ENCODE peak calls at places on chromosomes 2 and 18, in six cellular contexts. G is ovary, J is kidney, E is AG10803, C is psoas muscle, K is uterus. L is an unnamed sample.

GRCh38 chr18:453399-453798 is 47.1 kb downstream of the COLEC12 start:
- DNase-seq in G (no peak), C (no peak), J (no peak), E (no peak), K (no peak), L (no peak)

GRCh38 chr2:146388757-146389156 is 1456.1 kb upstream of the ACVR2A start:
- DNase-seq in E (no peak), J (no peak), K (no peak), C (no peak), G (no peak), L (no peak)

GRCh38 chr2:641501-642430 is 35.4 kb downstream of the TMEM18 start:
- DNase-seq in E (no peak), G (no peak), C (no peak), K (no peak), J (no peak), L (no peak)

GRCh38 chr2:240299710-240300068 is 135.8 kb upstream of the GPC1 start:
- DNase-seq in K (no peak), J (no peak), E (no peak), G (no peak), C (no peak), L (peak; percentile 27)

GRCh38 chr2:239669181-239669898 is 268.5 kb upstream of the HDAC4 start:
- DNase-seq in G (no peak), K (no peak), C (no peak), E (no peak), J (no peak), L (no peak)

GRCh38 chr2:101550555-101550954 is 75.6 kb upstream of the RFX8 start:
- DNase-seq in J (no peak), E (no peak), K (no peak), C (no peak), G (no peak), L (no peak)

GRCh38 chr2:105749583-105750399 is 5.1 kb downstream of the NCK2 start:
- DNase-seq in C (peak; percentile 63), G (peak; percentile 22), J (no peak), K (no peak), E (no peak), L (peak; percentile 10)

GRCh38 chr2:71773218-71773617 is 319.9 kb downstream of the DYSF start:
- DNase-seq in C (no peak), J (no peak), K (no peak), E (no peak), G (no peak), L (no peak)

GRCh38 chr2:62738981-62739936 is 33.7 kb downstream of the EHBP1 start:
- DNase-seq in E (peak; percentile 63), J (no peak), K (no peak), G (no peak), C (no peak), L (no peak)

GRCh38 chr2:46814562-46814961 is 101.0 kb downstream of the MCFD2 start:
- DNase-seq in J (no peak), C (no peak), K (no peak), E (no peak), G (no peak), L (no peak)

GRCh38 chr2:231399853-231400667 is 4.5 kb downstream of the B3GNT7 start:
- DNase-seq in E (peak; percentile 17), J (no peak), K (peak; percentile 64), C (peak; percentile 70), G (peak; percentile 85), L (no peak)

GRCh38 chr2:239193426-239193825 is 207.4 kb downstream of the HDAC4 start:
- DNase-seq in C (no peak), G (no peak), K (peak; percentile 21), J (peak; percentile 54), E (no peak), L (peak; percentile 27)

GRCh38 chr18:49758263-49758610 is 55.1 kb downstream of the ACAA2 start:
- DNase-seq in K (no peak), C (no peak), E (no peak), G (no peak), J (no peak), L (no peak)

GRCh38 chr2:65347913-65348312 is 84.5 kb downstream of the SPRED2 start:
- DNase-seq in E (no peak), K (no peak), G (no peak), C (no peak), J (no peak), L (no peak)

GRCh38 chr18:25326231-25327042 is 25.5 kb downstream of the ZNF521 start:
- DNase-seq in J (no peak), C (no peak), E (peak; percentile 72), G (no peak), K (no peak), L (no peak)

GRCh38 chr2:70901235-70902066 is 34.2 kb upstream of the ATP6V1B1 start:
- DNase-seq in G (no peak), K (no peak), J (no peak), C (no peak), E (peak; percentile 45), L (no peak)

DNA sequence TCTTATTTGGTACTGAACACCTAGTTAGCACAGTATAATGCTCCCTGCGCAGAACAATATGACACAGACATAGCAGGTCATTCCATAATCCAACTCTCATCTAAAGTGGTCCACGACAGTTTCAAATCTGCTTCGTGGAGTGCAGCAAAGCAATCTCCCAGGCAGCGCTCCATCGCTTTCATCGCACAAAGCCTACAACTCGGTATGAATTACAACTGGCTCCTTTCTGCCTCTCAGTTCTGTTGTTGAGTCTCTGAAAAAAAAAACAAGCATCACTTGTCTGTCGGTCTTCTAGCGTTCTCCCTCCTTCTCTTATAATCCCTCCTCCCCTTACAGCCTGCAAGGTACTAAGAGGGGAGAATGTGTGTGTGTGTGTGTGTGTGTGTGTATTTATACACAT is 123.5 kb downstream of the FIGN start:
- DNase-seq in G (no peak), K (no peak), J (no peak), E (no peak), C (no peak), L (no peak)
- TF ChIP-seq CTCF in G (no peak), K (no peak), J (no peak), E (no peak), C (no peak), L (no peak)

GRCh38 chr2:179931502-179931901 is 70.1 kb upstream of the ZNF385B start:
- DNase-seq in J (no peak), K (no peak), E (no peak), C (no peak), G (no peak), L (no peak)
- TF ChIP-seq CTCF in J (no peak), K (no peak), E (no peak), C (no peak), G (no peak), L (no peak)

GRCh38 chr2:98102878-98103277 is 15.9 kb downstream of the VWA3B start:
- DNase-seq in J (no peak), E (no peak), G (no peak), C (no peak), K (no peak), L (no peak)

DNA sequence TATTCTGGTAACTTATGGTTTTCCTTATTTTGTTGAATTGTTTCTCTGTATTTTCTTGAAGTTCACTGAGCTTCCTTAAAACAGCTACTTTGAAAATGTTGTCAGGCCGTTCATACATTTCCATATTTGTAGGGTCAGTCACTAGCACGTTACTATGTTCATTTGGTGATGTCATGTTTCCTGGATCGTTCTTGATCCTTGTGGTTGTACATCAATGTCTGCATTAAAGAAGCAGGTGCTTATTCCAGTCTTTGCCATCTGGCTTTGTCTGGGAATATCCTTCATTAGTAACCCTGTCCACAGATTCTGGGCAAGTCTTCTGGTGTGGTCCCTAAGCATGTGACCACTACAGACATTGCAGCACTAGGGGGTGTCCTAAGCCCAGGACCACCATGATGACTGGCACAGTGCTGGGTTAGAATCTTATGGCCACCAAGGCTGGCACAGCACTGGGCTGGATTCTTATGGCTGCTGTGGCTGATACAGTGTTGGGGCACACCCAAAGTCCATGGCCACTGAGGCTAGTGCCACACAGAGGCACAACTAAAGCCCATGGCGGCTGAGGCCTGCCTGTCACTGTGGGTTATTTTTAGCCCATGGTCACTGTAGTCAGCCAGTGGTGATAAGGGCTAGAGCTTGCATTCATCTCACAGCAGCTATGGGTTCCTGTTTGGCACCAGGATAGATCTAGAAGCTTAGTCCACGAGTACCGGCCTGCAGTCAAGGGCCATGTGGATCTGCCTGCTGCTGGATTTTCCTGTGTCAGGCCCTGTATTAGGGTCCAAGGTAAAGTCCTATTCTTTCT is 13.2 kb downstream of the VWA3B start:
- DNase-seq in E (no peak), J (no peak), C (no peak), K (no peak), G (no peak), L (no peak)
- TF ChIP-seq CTCF in E (no peak), J (no peak), C (no peak), K (no peak), G (no peak), L (no peak)

DNA sequence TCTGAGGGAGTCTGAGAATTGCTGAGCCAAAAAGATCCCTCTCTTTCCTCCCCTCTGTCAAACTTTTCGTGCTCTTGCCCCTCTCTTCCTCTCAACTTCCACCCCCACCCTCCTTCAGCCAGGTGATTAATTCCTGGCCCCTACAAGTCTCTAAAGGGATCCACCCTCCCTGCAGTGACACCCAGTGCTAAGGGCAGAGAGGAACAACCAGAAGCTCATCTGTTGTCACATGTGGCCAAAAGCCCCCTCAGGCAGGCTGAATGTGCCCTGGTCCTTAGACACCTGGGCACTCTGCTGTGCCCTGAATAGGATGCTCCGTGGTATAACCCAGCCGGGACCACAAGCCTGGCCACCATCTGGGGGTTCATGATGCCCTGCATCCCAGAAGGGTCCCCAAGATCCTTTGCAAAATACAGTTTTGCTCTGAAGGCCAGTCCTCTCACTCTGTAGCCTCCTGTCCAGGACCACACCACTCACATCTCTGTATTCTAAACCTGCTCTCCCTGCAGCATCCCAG is 234.4 kb downstream of the BCL11A start:
- DNase-seq in K (no peak), G (no peak), J (no peak), C (no peak), E (no peak), L (no peak)
- TF ChIP-seq CTCF in K (no peak), G (no peak), J (no peak), C (no peak), E (no peak), L (no peak)

DNA sequence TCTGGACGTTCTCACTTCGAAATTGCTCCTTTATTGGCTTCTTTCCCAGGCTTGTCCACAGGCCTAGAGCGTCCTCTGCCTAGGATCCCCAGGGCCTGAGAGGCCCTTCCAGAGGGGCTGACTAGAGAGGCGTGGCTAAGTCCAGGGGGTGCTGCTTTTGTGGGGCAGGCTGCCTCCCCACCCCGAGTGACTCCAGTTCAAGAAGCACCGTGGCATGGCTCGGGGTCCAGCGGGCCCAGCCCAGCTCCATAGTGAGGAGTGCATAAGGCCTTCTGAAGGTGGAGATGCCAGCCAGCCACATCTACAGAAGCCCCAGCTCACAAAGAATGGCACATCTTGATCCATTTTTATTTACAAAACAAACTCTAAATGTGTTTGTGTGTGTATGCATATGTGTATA is 44.8 kb upstream of the POMC start:
- DNase-seq in J (peak; percentile 45), E (no peak), C (no peak), G (no peak), K (no peak), L (no peak)
- TF ChIP-seq CTCF in J (no peak), E (no peak), C (no peak), G (no peak), K (no peak), L (no peak)

DNA sequence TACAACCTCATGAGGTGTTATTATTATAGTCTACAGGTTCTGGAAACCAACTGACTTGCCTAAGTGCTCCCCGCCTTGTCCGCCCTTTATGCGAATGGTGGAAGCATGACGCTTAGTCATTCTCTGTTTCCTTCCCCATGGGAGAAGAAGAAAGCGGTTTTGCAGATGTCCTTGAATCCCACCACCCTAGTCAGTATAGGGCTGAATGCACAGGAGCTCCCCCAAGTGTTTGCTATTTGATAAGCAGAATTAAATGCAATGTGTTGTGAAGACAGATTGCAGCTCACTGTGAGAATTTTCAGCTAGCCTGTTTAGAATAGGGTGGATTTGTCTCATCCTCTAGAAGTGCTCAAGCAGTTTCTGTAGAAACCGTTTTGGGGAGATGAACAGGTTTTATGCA is 652.0 kb downstream of the DCC start:
- DNase-seq in G (no peak), E (no peak), J (no peak), C (no peak), K (no peak), L (no peak)
- TF ChIP-seq CTCF in G (no peak), E (no peak), J (no peak), C (no peak), K (no peak), L (no peak)

L was measured in mesothelial cell of epicardium.